ENCODE peak calls at places on chromosomes 2 and 18, in eight cellular contexts. One of them, this sample, is unnamed.

GRCh38 chr18:27428716-27429475 is 243.8 kb upstream of the CHST9 start:
- DNase-seq in cardiac muscle cell: no peak
- DNase-seq in NT2/D1: no peak
- DNase-seq in kidney epithelial cell: peak; percentile 34
- DNase-seq in A549: no peak
- DNase-seq in foreskin fibroblast: no peak
- DNase-seq in tibial nerve: no peak
- DNase-seq in Peyer's patch: no peak
- DNase-seq in this sample: no peak

GRCh38 chr18:76494181-76494540 is 881 bp downstream of the ZNF516 start:
- DNase-seq in cardiac muscle cell: peak; percentile 64
- DNase-seq in NT2/D1: no peak
- DNase-seq in kidney epithelial cell: no peak
- DNase-seq in A549: peak; percentile 21
- DNase-seq in foreskin fibroblast: peak; percentile 41
- DNase-seq in tibial nerve: peak; percentile 37
- DNase-seq in Peyer's patch: peak; percentile 29
- DNase-seq in this sample: no peak

GRCh38 chr2:163213699-163214098 is 375.1 kb upstream of the KCNH7 start:
- DNase-seq in cardiac muscle cell: peak; percentile 55
- DNase-seq in NT2/D1: no peak
- DNase-seq in kidney epithelial cell: no peak
- DNase-seq in A549: no peak
- DNase-seq in foreskin fibroblast: peak; percentile 66
- DNase-seq in tibial nerve: no peak
- DNase-seq in Peyer's patch: no peak
- DNase-seq in this sample: no peak

GRCh38 chr18:8818982-8819381 is 113.6 kb downstream of the MTCL1 start:
- DNase-seq in cardiac muscle cell: no peak
- DNase-seq in NT2/D1: no peak
- DNase-seq in kidney epithelial cell: no peak
- DNase-seq in A549: no peak
- DNase-seq in foreskin fibroblast: no peak
- DNase-seq in tibial nerve: no peak
- DNase-seq in Peyer's patch: no peak
- DNase-seq in this sample: no peak

GRCh38 chr18:48183613-48184012 is 225.6 kb downstream of the ZBTB7C start:
- DNase-seq in cardiac muscle cell: no peak
- DNase-seq in NT2/D1: no peak
- DNase-seq in kidney epithelial cell: no peak
- DNase-seq in A549: no peak
- DNase-seq in foreskin fibroblast: no peak
- DNase-seq in tibial nerve: no peak
- DNase-seq in Peyer's patch: no peak
- DNase-seq in this sample: no peak

GRCh38 chr2:24720310-24720709 is 72.9 kb downstream of the PTRHD1 start:
- DNase-seq in cardiac muscle cell: no peak
- DNase-seq in NT2/D1: no peak
- DNase-seq in kidney epithelial cell: no peak
- DNase-seq in A549: no peak
- DNase-seq in foreskin fibroblast: no peak
- DNase-seq in tibial nerve: no peak
- DNase-seq in Peyer's patch: no peak
- DNase-seq in this sample: no peak

GRCh38 chr2:48767330-48767729 is 11.8 kb upstream of the LHCGR start:
- DNase-seq in cardiac muscle cell: no peak
- DNase-seq in NT2/D1: peak; percentile 87
- DNase-seq in kidney epithelial cell: no peak
- DNase-seq in A549: no peak
- DNase-seq in foreskin fibroblast: no peak
- DNase-seq in tibial nerve: no peak
- DNase-seq in Peyer's patch: no peak
- DNase-seq in this sample: no peak

GRCh38 chr2:102256874-102257462 is 54.4 kb upstream of the IL1RL1 start:
- DNase-seq in cardiac muscle cell: no peak
- DNase-seq in NT2/D1: no peak
- DNase-seq in kidney epithelial cell: no peak
- DNase-seq in A549: no peak
- DNase-seq in foreskin fibroblast: no peak
- DNase-seq in tibial nerve: no peak
- DNase-seq in Peyer's patch: no peak
- DNase-seq in this sample: no peak

GRCh38 chr2:24175631-24176030 is 778 bp downstream of the FAM228A start:
- DNase-seq in cardiac muscle cell: peak; percentile 25
- DNase-seq in NT2/D1: no peak
- DNase-seq in kidney epithelial cell: no peak
- DNase-seq in A549: no peak
- DNase-seq in foreskin fibroblast: no peak
- DNase-seq in tibial nerve: no peak
- DNase-seq in Peyer's patch: no peak
- DNase-seq in this sample: no peak

GRCh38 chr2:196591621-196592022 is 47.9 kb upstream of the CCDC150 start:
- DNase-seq in cardiac muscle cell: no peak
- DNase-seq in NT2/D1: no peak
- DNase-seq in kidney epithelial cell: no peak
- DNase-seq in A549: no peak
- DNase-seq in foreskin fibroblast: no peak
- DNase-seq in tibial nerve: no peak
- DNase-seq in Peyer's patch: no peak
- DNase-seq in this sample: no peak
- H3K4me3 ChIP-seq in cardiac muscle cell: no peak overlapping the region
- H3K4me3 ChIP-seq in NT2/D1: no peak overlapping the region
- H3K4me3 ChIP-seq in kidney epithelial cell: no peak overlapping the region
- H3K4me3 ChIP-seq in A549: no peak overlapping the region
- H3K4me3 ChIP-seq in foreskin fibroblast: peak overlapping the region; percentile 80
- H3K4me3 ChIP-seq in tibial nerve: no peak overlapping the region
- H3K4me3 ChIP-seq in Peyer's patch: no peak overlapping the region
- H3K4me3 ChIP-seq in this sample: peak overlapping the region; percentile 80

GRCh38 chr18:45589559-45590041 is 25.7 kb upstream of the SLC14A2 start:
- DNase-seq in cardiac muscle cell: peak; percentile 87
- DNase-seq in NT2/D1: peak; percentile 8
- DNase-seq in kidney epithelial cell: no peak
- DNase-seq in A549: no peak
- DNase-seq in foreskin fibroblast: peak; percentile 83
- DNase-seq in tibial nerve: no peak
- DNase-seq in Peyer's patch: no peak
- DNase-seq in this sample: no peak
- H3K4me3 ChIP-seq in cardiac muscle cell: no peak overlapping the region
- H3K4me3 ChIP-seq in NT2/D1: no peak overlapping the region
- H3K4me3 ChIP-seq in kidney epithelial cell: no peak overlapping the region
- H3K4me3 ChIP-seq in A549: no peak overlapping the region
- H3K4me3 ChIP-seq in foreskin fibroblast: no peak overlapping the region
- H3K4me3 ChIP-seq in tibial nerve: no peak overlapping the region
- H3K4me3 ChIP-seq in Peyer's patch: no peak overlapping the region
- H3K4me3 ChIP-seq in this sample: no peak overlapping the region

GRCh38 chr2:58228272-58228671 is 12.9 kb downstream of the FANCL start:
- DNase-seq in cardiac muscle cell: no peak
- DNase-seq in NT2/D1: no peak
- DNase-seq in kidney epithelial cell: no peak
- DNase-seq in A549: no peak
- DNase-seq in foreskin fibroblast: no peak
- DNase-seq in tibial nerve: no peak
- DNase-seq in Peyer's patch: no peak
- DNase-seq in this sample: no peak
- H3K4me3 ChIP-seq in cardiac muscle cell: no peak overlapping the region
- H3K4me3 ChIP-seq in NT2/D1: no peak overlapping the region
- H3K4me3 ChIP-seq in kidney epithelial cell: no peak overlapping the region
- H3K4me3 ChIP-seq in A549: no peak overlapping the region
- H3K4me3 ChIP-seq in foreskin fibroblast: no peak overlapping the region
- H3K4me3 ChIP-seq in tibial nerve: no peak overlapping the region
- H3K4me3 ChIP-seq in Peyer's patch: no peak overlapping the region
- H3K4me3 ChIP-seq in this sample: no peak overlapping the region

GRCh38 chr2:27071277-27071989 is at the start of gene OST4:
- DNase-seq in cardiac muscle cell: peak; percentile 97
- DNase-seq in NT2/D1: peak; percentile 88
- DNase-seq in kidney epithelial cell: peak; percentile 61
- DNase-seq in A549: peak; percentile 97
- DNase-seq in foreskin fibroblast: peak; percentile 94
- DNase-seq in tibial nerve: peak; percentile 85
- DNase-seq in Peyer's patch: peak; percentile 91
- DNase-seq in this sample: peak; percentile 96

GRCh38 chr2:27069436-27069835 is 2.0 kb downstream of the OST4 start:
- DNase-seq in cardiac muscle cell: no peak
- DNase-seq in NT2/D1: no peak
- DNase-seq in kidney epithelial cell: no peak
- DNase-seq in A549: no peak
- DNase-seq in foreskin fibroblast: no peak
- DNase-seq in tibial nerve: no peak
- DNase-seq in Peyer's patch: no peak
- DNase-seq in this sample: no peak

GRCh38 chr2:27071990-27072830 is 756 bp upstream of the OST4 start:
- DNase-seq in cardiac muscle cell: peak; percentile 97
- DNase-seq in NT2/D1: peak; percentile 28
- DNase-seq in kidney epithelial cell: no peak
- DNase-seq in A549: no peak
- DNase-seq in foreskin fibroblast: no peak
- DNase-seq in tibial nerve: no peak
- DNase-seq in Peyer's patch: peak; percentile 35
- DNase-seq in this sample: no peak

GRCh38 chr2:27070653-27071276 is 689 bp downstream of the OST4 start:
- DNase-seq in cardiac muscle cell: no peak
- DNase-seq in NT2/D1: no peak
- DNase-seq in kidney epithelial cell: no peak
- DNase-seq in A549: no peak
- DNase-seq in foreskin fibroblast: no peak
- DNase-seq in tibial nerve: no peak
- DNase-seq in Peyer's patch: no peak
- DNase-seq in this sample: peak; percentile 1

GRCh38 chr2:27069961-27070618 is 1.4 kb downstream of the OST4 start:
- DNase-seq in cardiac muscle cell: no peak
- DNase-seq in NT2/D1: no peak
- DNase-seq in kidney epithelial cell: no peak
- DNase-seq in A549: no peak
- DNase-seq in foreskin fibroblast: no peak
- DNase-seq in tibial nerve: no peak
- DNase-seq in Peyer's patch: no peak
- DNase-seq in this sample: peak; percentile 23
- H3K4me3 ChIP-seq in cardiac muscle cell: peak overlapping the region; percentile 84
- H3K4me3 ChIP-seq in NT2/D1: peak overlapping the region; percentile 93
- H3K4me3 ChIP-seq in kidney epithelial cell: peak overlapping the region; percentile 95
- H3K4me3 ChIP-seq in A549: peak overlapping the region; percentile 92
- H3K4me3 ChIP-seq in foreskin fibroblast: peak overlapping the region; percentile 78
- H3K4me3 ChIP-seq in tibial nerve: peak overlapping the region; percentile 89
- H3K4me3 ChIP-seq in Peyer's patch: peak overlapping the region; percentile 66
- H3K4me3 ChIP-seq in this sample: peak overlapping the region; percentile 66

GRCh38 chr2:150484461-150484931 is 3.0 kb downstream of the RND3 start:
- DNase-seq in cardiac muscle cell: peak; percentile 49
- DNase-seq in NT2/D1: no peak
- DNase-seq in kidney epithelial cell: no peak
- DNase-seq in A549: no peak
- DNase-seq in foreskin fibroblast: no peak
- DNase-seq in tibial nerve: no peak
- DNase-seq in Peyer's patch: no peak
- DNase-seq in this sample: no peak

GRCh38 chr2:150482667-150483260 is 4.7 kb downstream of the RND3 start:
- DNase-seq in cardiac muscle cell: no peak
- DNase-seq in NT2/D1: no peak
- DNase-seq in kidney epithelial cell: no peak
- DNase-seq in A549: no peak
- DNase-seq in foreskin fibroblast: no peak
- DNase-seq in tibial nerve: no peak
- DNase-seq in Peyer's patch: no peak
- DNase-seq in this sample: no peak

GRCh38 chr2:150485114-150485870 is 2.2 kb downstream of the RND3 start:
- DNase-seq in cardiac muscle cell: peak; percentile 80
- DNase-seq in NT2/D1: no peak
- DNase-seq in kidney epithelial cell: no peak
- DNase-seq in A549: peak; percentile 41
- DNase-seq in foreskin fibroblast: no peak
- DNase-seq in tibial nerve: peak; percentile 45
- DNase-seq in Peyer's patch: no peak
- DNase-seq in this sample: peak; percentile 67

GRCh38 chr2:150483532-150483931 is 3.9 kb downstream of the RND3 start:
- DNase-seq in cardiac muscle cell: no peak
- DNase-seq in NT2/D1: no peak
- DNase-seq in kidney epithelial cell: no peak
- DNase-seq in A549: no peak
- DNase-seq in foreskin fibroblast: no peak
- DNase-seq in tibial nerve: no peak
- DNase-seq in Peyer's patch: no peak
- DNase-seq in this sample: no peak

DNA sequence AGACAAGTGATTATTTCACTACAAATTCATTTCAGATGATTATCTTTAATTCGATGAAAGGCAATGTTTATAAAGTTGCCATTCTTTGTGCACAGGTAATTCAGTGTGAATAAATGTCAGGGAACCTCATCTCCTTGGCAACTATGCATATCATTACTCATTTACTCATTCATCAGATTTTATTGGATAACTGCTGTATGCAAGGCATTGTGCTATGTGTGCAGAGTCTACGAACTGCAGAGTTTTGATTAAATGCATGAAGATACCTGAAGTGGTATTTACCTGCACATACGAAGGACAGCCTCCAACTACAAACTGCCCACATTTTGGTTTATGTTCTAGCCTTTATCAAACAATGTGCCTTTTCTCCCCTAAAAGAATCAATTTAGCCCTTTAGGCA is 3.5 kb downstream of the RND3 start:
- DNase-seq in cardiac muscle cell: no peak
- DNase-seq in NT2/D1: no peak
- DNase-seq in kidney epithelial cell: no peak
- DNase-seq in A549: no peak
- DNase-seq in foreskin fibroblast: no peak
- DNase-seq in tibial nerve: no peak
- DNase-seq in Peyer's patch: no peak
- DNase-seq in this sample: no peak
- H3K4me3 ChIP-seq in cardiac muscle cell: no peak overlapping the region
- H3K4me3 ChIP-seq in NT2/D1: no peak overlapping the region
- H3K4me3 ChIP-seq in kidney epithelial cell: peak overlapping the region; percentile 91
- H3K4me3 ChIP-seq in A549: peak overlapping the region; percentile 84
- H3K4me3 ChIP-seq in foreskin fibroblast: peak overlapping the region; percentile 95
- H3K4me3 ChIP-seq in tibial nerve: peak overlapping the region; percentile 94
- H3K4me3 ChIP-seq in Peyer's patch: peak overlapping the region; percentile 92
- H3K4me3 ChIP-seq in this sample: peak overlapping the region; percentile 72